ENCODE peak calls at places on chromosomes 16 and 17, in ten cellular contexts. One of them, this sample, is unnamed.

GRCh38 chr17:75518201-75518600 is 1.9 kb downstream of the TSEN54 start:
- DNase-seq in germinal center: peak; percentile 37
- DNase-seq in fibroblast of the aortic adventitia: no peak
- DNase-seq in HFFc6: no peak
- DNase-seq in GM12865: peak; percentile 67
- DNase-seq in C1 segment of cervical spinal cord: no peak
- DNase-seq in HEK293T: no peak
- DNase-seq in activated CD4-positive, alpha-beta T cell treated with anti-CD3 and anti-CD28 coated beads for 24 hours: no peak
- DNase-seq in NCI-H2081: no peak
- DNase-seq in NCI-H1694 treated with DMSO at 0.1 percent for 48 hours: no peak
- DNase-seq in this sample: no peak

GRCh38 chr16:56547949-56548567 is 16.8 kb upstream of the MT4 start:
- DNase-seq in HFFc6: no peak
- DNase-seq in fibroblast of the aortic adventitia: no peak
- DNase-seq in C1 segment of cervical spinal cord: no peak
- DNase-seq in GM12865: no peak
- DNase-seq in germinal center: no peak
- DNase-seq in activated CD4-positive, alpha-beta T cell treated with anti-CD3 and anti-CD28 coated beads for 24 hours: no peak
- DNase-seq in HEK293T: no peak
- DNase-seq in NCI-H2081: no peak
- DNase-seq in NCI-H1694 treated with DMSO at 0.1 percent for 48 hours: no peak
- DNase-seq in this sample: no peak

GRCh38 chr16:50822671-50823070 is 80.8 kb downstream of the CYLD start:
- DNase-seq in fibroblast of the aortic adventitia: no peak
- DNase-seq in activated CD4-positive, alpha-beta T cell treated with anti-CD3 and anti-CD28 coated beads for 24 hours: no peak
- DNase-seq in HEK293T: no peak
- DNase-seq in germinal center: no peak
- DNase-seq in GM12865: no peak
- DNase-seq in NCI-H1694 treated with DMSO at 0.1 percent for 48 hours: no peak
- DNase-seq in NCI-H2081: no peak
- DNase-seq in HFFc6: no peak
- DNase-seq in C1 segment of cervical spinal cord: no peak
- DNase-seq in this sample: no peak

GRCh38 chr17:45950888-45951287 is 48.2 kb upstream of the STH start:
- DNase-seq in C1 segment of cervical spinal cord: no peak
- DNase-seq in germinal center: no peak
- DNase-seq in HFFc6: no peak
- DNase-seq in NCI-H2081: no peak
- DNase-seq in activated CD4-positive, alpha-beta T cell treated with anti-CD3 and anti-CD28 coated beads for 24 hours: no peak
- DNase-seq in GM12865: no peak
- DNase-seq in NCI-H1694 treated with DMSO at 0.1 percent for 48 hours: no peak
- DNase-seq in fibroblast of the aortic adventitia: no peak
- DNase-seq in HEK293T: no peak
- DNase-seq in this sample: no peak

GRCh38 chr16:77738706-77739105 is 16.4 kb downstream of the NUDT7 start:
- DNase-seq in NCI-H1694 treated with DMSO at 0.1 percent for 48 hours: no peak
- DNase-seq in activated CD4-positive, alpha-beta T cell treated with anti-CD3 and anti-CD28 coated beads for 24 hours: no peak
- DNase-seq in GM12865: no peak
- DNase-seq in HFFc6: no peak
- DNase-seq in germinal center: no peak
- DNase-seq in fibroblast of the aortic adventitia: no peak
- DNase-seq in NCI-H2081: no peak
- DNase-seq in HEK293T: no peak
- DNase-seq in C1 segment of cervical spinal cord: no peak
- DNase-seq in this sample: no peak

GRCh38 chr17:1037238-1037879 is 40.4 kb downstream of the TIMM22 start:
- DNase-seq in NCI-H2081: no peak
- DNase-seq in GM12865: no peak
- DNase-seq in fibroblast of the aortic adventitia: no peak
- DNase-seq in HEK293T: no peak
- DNase-seq in activated CD4-positive, alpha-beta T cell treated with anti-CD3 and anti-CD28 coated beads for 24 hours: no peak
- DNase-seq in germinal center: no peak
- DNase-seq in HFFc6: no peak
- DNase-seq in C1 segment of cervical spinal cord: no peak
- DNase-seq in NCI-H1694 treated with DMSO at 0.1 percent for 48 hours: no peak
- DNase-seq in this sample: no peak

GRCh38 chr16:31052131-31052530 is 18.8 kb downstream of the STX4 start:
- DNase-seq in NCI-H2081: no peak
- DNase-seq in C1 segment of cervical spinal cord: no peak
- DNase-seq in germinal center: no peak
- DNase-seq in HFFc6: peak; percentile 95
- DNase-seq in fibroblast of the aortic adventitia: peak; percentile 91
- DNase-seq in NCI-H1694 treated with DMSO at 0.1 percent for 48 hours: no peak
- DNase-seq in GM12865: no peak
- DNase-seq in HEK293T: no peak
- DNase-seq in activated CD4-positive, alpha-beta T cell treated with anti-CD3 and anti-CD28 coated beads for 24 hours: no peak
- DNase-seq in this sample: no peak

GRCh38 chr17:77256710-77257109 is 115.9 kb downstream of the SEC14L1 start:
- DNase-seq in HEK293T: no peak
- DNase-seq in fibroblast of the aortic adventitia: no peak
- DNase-seq in GM12865: no peak
- DNase-seq in HFFc6: no peak
- DNase-seq in germinal center: no peak
- DNase-seq in NCI-H1694 treated with DMSO at 0.1 percent for 48 hours: no peak
- DNase-seq in NCI-H2081: no peak
- DNase-seq in C1 segment of cervical spinal cord: no peak
- DNase-seq in activated CD4-positive, alpha-beta T cell treated with anti-CD3 and anti-CD28 coated beads for 24 hours: no peak
- DNase-seq in this sample: no peak

GRCh38 chr16:55737966-55738365 is 82.2 kb downstream of the SLC6A2 start:
- DNase-seq in fibroblast of the aortic adventitia: no peak
- DNase-seq in NCI-H1694 treated with DMSO at 0.1 percent for 48 hours: no peak
- DNase-seq in HFFc6: no peak
- DNase-seq in activated CD4-positive, alpha-beta T cell treated with anti-CD3 and anti-CD28 coated beads for 24 hours: no peak
- DNase-seq in GM12865: no peak
- DNase-seq in C1 segment of cervical spinal cord: no peak
- DNase-seq in germinal center: no peak
- DNase-seq in HEK293T: no peak
- DNase-seq in NCI-H2081: no peak
- DNase-seq in this sample: no peak

GRCh38 chr16:25051446-25052160 is 36.4 kb upstream of the ARHGAP17 start:
- DNase-seq in fibroblast of the aortic adventitia: peak; percentile 83
- DNase-seq in germinal center: no peak
- DNase-seq in GM12865: peak; percentile 34
- DNase-seq in C1 segment of cervical spinal cord: no peak
- DNase-seq in HEK293T: no peak
- DNase-seq in NCI-H1694 treated with DMSO at 0.1 percent for 48 hours: no peak
- DNase-seq in NCI-H2081: no peak
- DNase-seq in activated CD4-positive, alpha-beta T cell treated with anti-CD3 and anti-CD28 coated beads for 24 hours: no peak
- DNase-seq in HFFc6: peak; percentile 18
- DNase-seq in this sample: no peak

This sample was measured in NCI-H2171.